ENCODE peak calls at places on chromosomes 16 and 17, in four cellular contexts. One of them, this sample, is unnamed.

GRCh38 chr17:78617371-78618061 is 40.3 kb upstream of the DNAH17 start:
- DNase-seq in NCI-H774: no peak
- DNase-seq in ELR: no peak
- DNase-seq in AG10803: peak; percentile 57
- DNase-seq in this sample: no peak

GRCh38 chr17:69179227-69179952 is 37.7 kb upstream of the ABCA6 start:
- DNase-seq in NCI-H774: no peak
- DNase-seq in ELR: peak; percentile 50
- DNase-seq in AG10803: peak; percentile 53
- DNase-seq in this sample: no peak

GRCh38 chr16:27920391-27920891 is 143.1 kb downstream of the GSG1L start:
- DNase-seq in NCI-H774: peak; percentile 3
- DNase-seq in ELR: peak; percentile 40
- DNase-seq in AG10803: no peak
- DNase-seq in this sample: peak; percentile 29

GRCh38 chr16:81571592-81572230 is 127.1 kb downstream of the CMIP start:
- DNase-seq in NCI-H774: no peak
- DNase-seq in ELR: no peak
- DNase-seq in AG10803: no peak
- DNase-seq in this sample: no peak

GRCh38 chr17:39399792-39400191 is 1.6 kb downstream of the FBXL20 start:
- DNase-seq in NCI-H774: no peak
- DNase-seq in ELR: no peak
- DNase-seq in AG10803: no peak
- DNase-seq in this sample: no peak

GRCh38 chr17:15232517-15232915 is 32.6 kb downstream of the PMP22 start:
- DNase-seq in NCI-H774: no peak
- DNase-seq in ELR: no peak
- DNase-seq in AG10803: no peak
- DNase-seq in this sample: no peak

GRCh38 chr17:57050303-57050702 is 34.7 kb upstream of the AKAP1 start:
- DNase-seq in NCI-H774: no peak
- DNase-seq in ELR: no peak
- DNase-seq in AG10803: no peak
- DNase-seq in this sample: no peak

GRCh38 chr16:53428681-53429080 is 5.6 kb upstream of the RBL2 start:
- DNase-seq in NCI-H774: no peak
- DNase-seq in ELR: no peak
- DNase-seq in AG10803: no peak
- DNase-seq in this sample: no peak

GRCh38 chr17:74361613-74362391 is at the start of gene BTBD17:
- DNase-seq in NCI-H774: peak; percentile 80
- DNase-seq in ELR: peak; percentile 24
- DNase-seq in AG10803: no peak
- DNase-seq in this sample: peak; percentile 52

GRCh38 chr16:17362191-17362590 is 108.6 kb downstream of the XYLT1 start:
- DNase-seq in NCI-H774: no peak
- DNase-seq in ELR: no peak
- DNase-seq in AG10803: no peak
- DNase-seq in this sample: no peak

GRCh38 chr17:38465420-38466345 is 37.4 kb downstream of the ARHGAP23 start:
- DNase-seq in NCI-H774: no peak
- DNase-seq in ELR: peak; percentile 79
- DNase-seq in AG10803: peak; percentile 89
- DNase-seq in this sample: no peak

GRCh38 chr16:73040136-73040535 is 7.8 kb downstream of the ZFHX3 start:
- DNase-seq in NCI-H774: no peak
- DNase-seq in ELR: no peak
- DNase-seq in AG10803: no peak
- DNase-seq in this sample: no peak

GRCh38 chr16:10343124-10343760 is 42.6 kb upstream of the ATF7IP2 start:
- DNase-seq in NCI-H774: no peak
- DNase-seq in ELR: no peak
- DNase-seq in AG10803: no peak
- DNase-seq in this sample: no peak

This sample was measured in progenitor cell of endocrine pancreas.